ENCODE peak calls at places on chromosome 20, in seven cellular contexts. S is fibroblast of the aortic adventitia; T is neuronal stem cell; X is activated CD4-positive, alpha-beta memory T cell treated with anti-CD3 and anti-CD28 coated beads for 36 hours; P is T-helper 17 cell; W is mucosa of descending colon; G is mucosa of gallbladder. B is an unnamed sample.

GRCh38 chr20:50188879-50189680 is 1.6 kb upstream of the CEBPB start:
- DNase-seq in S (no peak), T (no peak), X (no peak), P (no peak), W (no peak), G (no peak), B (no peak)

GRCh38 chr20:52552181-52552872 is 360.7 kb upstream of the ZFP64 start:
- DNase-seq in S (peak; percentile 2), T (no peak), X (no peak), P (no peak), W (no peak), G (no peak), B (no peak)

GRCh38 chr20:3242167-3242692 is 3.2 kb upstream of the SLC4A11 start:
- DNase-seq in S (peak; percentile 8), T (no peak), X (no peak), P (no peak), W (no peak), G (no peak), B (no peak)

GRCh38 chr20:52783769-52784168 is 188.4 kb upstream of the TSHZ2 start:
- DNase-seq in S (no peak), T (no peak), X (peak; percentile 55), P (no peak), W (no peak), G (no peak), B (peak; percentile 39)

GRCh38 chr20:35854697-35855434 is 83.1 kb downstream of the PHF20 start:
- DNase-seq in S (peak; percentile 22), T (no peak), X (no peak), P (no peak), W (no peak), G (no peak), B (no peak)

GRCh38 chr20:61230166-61230565 is 21.9 kb upstream of the CDH4 start:
- DNase-seq in S (no peak), T (no peak), X (no peak), P (no peak), W (no peak), G (no peak), B (no peak)

GRCh38 chr20:33059741-33060390 is 6.2 kb downstream of the BPIFB3 start:
- DNase-seq in S (no peak), T (no peak), X (no peak), P (no peak), W (no peak), G (no peak), B (no peak)

GRCh38 chr20:3858689-3859088 is 12.1 kb downstream of the MAVS start:
- DNase-seq in S (no peak), T (no peak), X (no peak), P (no peak), W (no peak), G (no peak), B (no peak)

GRCh38 chr20:29497261-29497671 is 1760.2 kb upstream of the DEFB115 start:
- DNase-seq in S (peak; percentile 4), T (no peak), X (peak; percentile 52), P (no peak), W (peak; percentile 48), G (no peak), B (no peak)

GRCh38 chr20:47258745-47259695 is 97.5 kb downstream of the ZMYND8 start:
- DNase-seq in S (peak; percentile 58), T (no peak), X (no peak), P (no peak), W (no peak), G (no peak), B (no peak)

GRCh38 chr20:59661621-59662020 is 57.3 kb downstream of the PHACTR3 start:
- DNase-seq in S (no peak), T (no peak), X (no peak), P (no peak), W (no peak), G (no peak), B (no peak)

GRCh38 chr20:47057661-47058060 is 163.0 kb downstream of the EYA2 start:
- DNase-seq in S (no peak), T (no peak), X (no peak), P (no peak), W (no peak), G (no peak), B (no peak)

GRCh38 chr20:59398552-59399265 is 98.3 kb downstream of the EDN3 start:
- DNase-seq in S (no peak), T (no peak), X (peak; percentile 28), P (no peak), W (no peak), G (no peak), B (peak; percentile 29)